ENCODE peak calls at places on chromosomes 12 and 14, in eight cellular contexts. U is brain microvascular endothelial cell; Y is activated naive CD4-positive, alpha-beta T cell; E is iris pigment epithelial cell; C is NCI-H1092; R is T-helper 2 cell; K is IMR-90; W is HT1080. O is an unnamed sample.

GRCh38 chr12:90152897-90153624 is 444.4 kb upstream of the ATP2B1 start:
- DNase-seq in K (no peak), E (no peak), W (peak), Y (no peak), C (no peak), R (no peak), U (no peak), O (no peak)

GRCh38 chr12:6538420-6539275 is 4.3 kb downstream of the GAPDH start:
- DNase-seq in C (no peak), W (peak), K (peak), U (no peak), R (no peak), E (peak), Y (no peak), O (no peak)

GRCh38 chr12:113299619-113300237 is 35.2 kb downstream of the SLC8B1 start:
- DNase-seq in Y (no peak), C (no peak), E (peak), W (peak), R (no peak), K (peak), U (peak), O (no peak)

GRCh38 chr12:69922999-69923398 is 98.0 kb downstream of the MYRFL start:
- DNase-seq in W (no peak), Y (no peak), K (no peak), C (no peak), U (no peak), R (no peak), E (no peak), O (no peak)

GRCh38 chr14:28023853-28024252 is 742.7 kb upstream of the FOXG1 start:
- DNase-seq in E (no peak), Y (no peak), C (no peak), W (no peak), U (no peak), R (no peak), K (no peak), O (no peak)

GRCh38 chr14:33150662-33151061 is 212.0 kb downstream of the NPAS3 start:
- DNase-seq in R (no peak), K (no peak), E (no peak), C (no peak), Y (no peak), W (no peak), U (no peak), O (no peak)

GRCh38 chr14:22781606-22782000 is 15.1 kb downstream of the OXA1L start:
- DNase-seq in E (peak), K (peak), U (no peak), Y (no peak), C (no peak), W (peak), R (no peak), O (no peak)

GRCh38 chr12:121124402-121125109 is 8.1 kb upstream of the P2RX7 start:
- DNase-seq in E (peak), W (peak), R (no peak), C (no peak), Y (no peak), U (peak), K (peak), O (no peak)

GRCh38 chr12:77392467-77392866 is 327.1 kb upstream of the E2F7 start:
- DNase-seq in E (no peak), K (no peak), Y (no peak), C (peak), U (no peak), R (no peak), W (no peak), O (no peak)

GRCh38 chr14:35215110-35215872 is 76.9 kb upstream of the PSMA6 start:
- DNase-seq in W (peak), U (peak), C (no peak), R (no peak), E (peak), Y (no peak), K (peak), O (no peak)

GRCh38 chr14:28058012-28058296 is 708.6 kb upstream of the FOXG1 start:
- DNase-seq in U (no peak), Y (no peak), C (no peak), K (no peak), W (no peak), R (no peak), E (no peak), O (no peak)

GRCh38 chr14:22159049-22159448 is 430.0 kb downstream of the DAD1 start:
- DNase-seq in Y (no peak), K (no peak), W (peak), E (no peak), R (no peak), C (no peak), U (no peak), O (no peak)

GRCh38 chr12:56385873-56386272 is 23.2 kb upstream of the APOF start:
- DNase-seq in W (no peak), R (no peak), K (no peak), U (no peak), Y (no peak), C (no peak), E (peak), O (no peak)

GRCh38 chr12:116384629-116385485 is 107.4 kb upstream of the MED13L start:
- DNase-seq in C (no peak), E (peak), K (peak), R (no peak), Y (no peak), W (peak), U (peak), O (no peak)

GRCh38 chr12:108442077-108442476 is 73.0 kb upstream of the FICD start:
- DNase-seq in R (no peak), K (no peak), E (no peak), U (no peak), C (no peak), W (peak), Y (no peak), O (no peak)

GRCh38 chr12:70721958-70722357 is 84.7 kb upstream of the PTPRB start:
- DNase-seq in E (no peak), R (no peak), U (no peak), Y (no peak), W (no peak), K (no peak), C (no peak), O (no peak)

GRCh38 chr12:17097674-17098073 is 491.7 kb upstream of the LMO3 start:
- DNase-seq in C (no peak), W (no peak), Y (no peak), R (no peak), K (peak), U (no peak), E (no peak), O (no peak)

GRCh38 chr14:51609987-51610283 is 41.8 kb upstream of the FRMD6 start:
- DNase-seq in K (peak), C (no peak), R (no peak), W (peak), E (peak), U (peak), Y (no peak), O (no peak)

GRCh38 chr14:51889851-51890250 is 29.4 kb downstream of the GNG2 start:
- DNase-seq in W (peak), C (no peak), R (no peak), U (no peak), K (peak), Y (no peak), E (peak), O (no peak)

GRCh38 chr12:27081668-27082091 is 698 bp downstream of the C12orf71 start:
- DNase-seq in E (no peak), W (peak), U (peak), K (peak), Y (no peak), R (no peak), C (no peak), O (no peak)

GRCh38 chr12:110844551-110845395 is 2.0 kb upstream of the CCDC63 start:
- DNase-seq in W (peak), U (no peak), R (no peak), K (no peak), E (no peak), C (no peak), Y (no peak), O (no peak)

GRCh38 chr12:1744932-1745331 is 54.1 kb downstream of the ADIPOR2 start:
- DNase-seq in W (peak), C (no peak), E (peak), Y (no peak), R (no peak), K (peak), U (no peak), O (no peak)

GRCh38 chr12:48717252-48717695 is 767 bp upstream of the CCNT1 start:
- DNase-seq in C (no peak), K (peak), Y (no peak), R (no peak), E (peak), W (peak), U (no peak), O (no peak)

GRCh38 chr12:72432037-72432604 is 160.0 kb downstream of the TRHDE start:
- DNase-seq in U (no peak), K (no peak), E (no peak), Y (no peak), C (no peak), W (no peak), R (no peak), O (no peak)

GRCh38 chr12:46678441-46678840 is 147.4 kb downstream of the SLC38A4 start:
- DNase-seq in Y (no peak), E (no peak), R (no peak), W (no peak), U (no peak), K (peak), C (no peak), O (no peak)

GRCh38 chr12:6430990-6431353 is 13.8 kb upstream of the CD27 start:
- DNase-seq in Y (no peak), E (no peak), W (no peak), R (no peak), K (peak), U (no peak), C (no peak), O (no peak)

GRCh38 chr14:75306917-75307699 is 28.5 kb downstream of the FOS start:
- DNase-seq in W (peak), U (no peak), Y (no peak), R (no peak), K (peak), C (peak), E (peak), O (no peak)

GRCh38 chr12:110077769-110078168 is 29.4 kb upstream of the C12orf76 start:
- DNase-seq in W (no peak), R (no peak), C (no peak), Y (no peak), E (peak), U (no peak), K (no peak), O (no peak)

GRCh38 chr14:32472081-32472480 is 143.0 kb downstream of the AKAP6 start:
- DNase-seq in K (no peak), R (no peak), Y (no peak), E (no peak), U (no peak), C (no peak), W (no peak), O (no peak)

GRCh38 chr12:19643635-19644034 is 204.3 kb downstream of the AEBP2 start:
- DNase-seq in U (peak), C (peak), K (peak), Y (no peak), E (peak), R (no peak), W (peak), O (no peak)

GRCh38 chr12:6569786-6570185 is 1.7 kb upstream of the NOP2 start:
- DNase-seq in W (no peak), Y (no peak), U (no peak), C (no peak), R (no peak), K (no peak), E (no peak), O (no peak)

GRCh38 chr14:103073367-103073875 is 10.6 kb upstream of the LBHD2 start:
- DNase-seq in Y (no peak), K (no peak), R (no peak), C (no peak), E (no peak), U (no peak), W (no peak), O (no peak)

GRCh38 chr14:37903561-37904191 is 304.0 kb upstream of the SSTR1 start:
- DNase-seq in Y (no peak), K (peak), E (peak), U (peak), R (no peak), C (peak), W (peak), O (peak)

GRCh38 chr14:90091393-90091792 is 29.6 kb downstream of the KCNK13 start:
- DNase-seq in U (peak), Y (no peak), C (peak), W (peak), K (peak), E (peak), R (no peak), O (no peak)

GRCh38 chr12:49358548-49359141 is 8.6 kb upstream of the SPATS2 start:
- DNase-seq in E (peak), W (peak), U (peak), R (peak), K (peak), Y (no peak), C (peak), O (no peak)

GRCh38 chr14:30339311-30339901 is 219.6 kb upstream of the G2E3 start:
- DNase-seq in K (no peak), R (no peak), U (no peak), C (no peak), W (no peak), Y (no peak), E (no peak), O (no peak)

GRCh38 chr12:6852651-6853354 is 853 bp downstream of the USP5 start:
- DNase-seq in R (peak), W (peak), K (peak), E (peak), Y (no peak), C (no peak), U (peak), O (peak)

O was measured in effector CD4-positive, alpha-beta T cell.